ENCODE peak calls at places on chromosome 11, in nine cellular contexts. I, W, T, A, D, O, S, Q and R are unnamed samples.
A peak's percentile ranks its signal among the peaks of the same experiment; 100 is the strongest.

GRCh38 chr11:83187463-83187862 is 6.0 kb upstream of the ANKRD42 start:
- DNase-seq in I (no peak), W (no peak), T (no peak), A (no peak), D (no peak), O (no peak), S (no peak), Q (no peak), R (no peak)

GRCh38 chr11:45041556-45041955 is 90.9 kb upstream of the TP53I11 start:
- DNase-seq in I (peak; percentile 93), W (no peak), T (no peak), A (no peak), D (no peak), O (no peak), S (no peak), Q (no peak), R (no peak)

GRCh38 chr11:21582791-21583190 is 610.1 kb upstream of the ANO5 start:
- DNase-seq in I (no peak), W (no peak), T (no peak), A (no peak), D (no peak), O (no peak), S (no peak), Q (no peak), R (no peak)

GRCh38 chr11:66686100-66686785 is 8.6 kb upstream of the RBM4B start:
- DNase-seq in I (no peak), W (no peak), T (peak; percentile 82), A (no peak), D (no peak), O (no peak), S (no peak), Q (no peak), R (no peak)

GRCh38 chr11:60169264-60169915 is 13.5 kb downstream of the MS4A6A start:
- DNase-seq in I (no peak), W (no peak), T (peak; percentile 53), A (no peak), D (no peak), O (peak; percentile 76), S (no peak), Q (no peak), R (no peak)

GRCh38 chr11:112706863-112707262 is 254.4 kb upstream of the NCAM1 start:
- DNase-seq in I (no peak), W (no peak), T (no peak), A (no peak), D (no peak), O (no peak), S (no peak), Q (no peak), R (no peak)

GRCh38 chr11:2208691-2209369 is 37.2 kb upstream of the TH start:
- DNase-seq in I (peak; percentile 24), W (no peak), T (no peak), A (no peak), D (no peak), O (no peak), S (no peak), Q (no peak), R (no peak)

GRCh38 chr11:58674609-58675008 is 52.1 kb downstream of the CNTF start:
- DNase-seq in I (no peak), W (no peak), T (no peak), A (no peak), D (no peak), O (no peak), S (no peak), Q (no peak), R (no peak)

GRCh38 chr11:69972351-69972802 is 105.7 kb upstream of the ANO1 start:
- DNase-seq in I (peak; percentile 18), W (no peak), T (no peak), A (no peak), D (no peak), O (no peak), S (no peak), Q (no peak), R (no peak)

GRCh38 chr11:129657866-129658557 is 157.6 kb upstream of the TMEM45B start:
- DNase-seq in I (no peak), W (no peak), T (no peak), A (no peak), D (no peak), O (no peak), S (no peak), Q (no peak), R (no peak)

GRCh38 chr11:2197771-2198520 is 26.3 kb upstream of the TH start:
- DNase-seq in I (no peak), W (no peak), T (no peak), A (peak; percentile 13), D (no peak), O (no peak), S (no peak), Q (no peak), R (no peak)

GRCh38 chr11:18235394-18235926 is 1.1 kb downstream of the SAA4 start:
- DNase-seq in I (no peak), W (no peak), T (no peak), A (no peak), D (no peak), O (no peak), S (no peak), Q (no peak), R (no peak)

GRCh38 chr11:4454031-4454430 is 4.9 kb downstream of the OR52K2 start:
- DNase-seq in I (no peak), W (no peak), T (no peak), A (no peak), D (no peak), O (peak; percentile 20), S (no peak), Q (no peak), R (no peak)

GRCh38 chr11:134024420-134025085 is 44.3 kb upstream of the JAM3 start:
- DNase-seq in I (no peak), W (no peak), T (peak; percentile 97), A (no peak), D (no peak), O (no peak), S (no peak), Q (peak; percentile 36), R (no peak)

GRCh38 chr11:119479685-119480275 is 56.8 kb upstream of the THY1 start:
- DNase-seq in I (no peak), W (no peak), T (no peak), A (no peak), D (no peak), O (peak; percentile 43), S (peak; percentile 42), Q (peak; percentile 65), R (no peak)

GRCh38 chr11:11961399-11962028 is 46.9 kb downstream of the DKK3 start:
- DNase-seq in I (no peak), W (no peak), T (no peak), A (no peak), D (no peak), O (no peak), S (no peak), Q (no peak), R (no peak)

GRCh38 chr11:119307219-119307618 is 9.7 kb downstream of the MCAM start:
- DNase-seq in I (no peak), W (no peak), T (no peak), A (no peak), D (no peak), O (peak; percentile 67), S (no peak), Q (no peak), R (no peak)

GRCh38 chr11:105490333-105490732 is 119.5 kb upstream of the GRIA4 start:
- DNase-seq in I (no peak), W (no peak), T (no peak), A (no peak), D (no peak), O (no peak), S (no peak), Q (no peak), R (no peak)

GRCh38 chr11:45043755-45044475 is 93.2 kb upstream of the TP53I11 start:
- DNase-seq in I (no peak), W (no peak), T (no peak), A (no peak), D (no peak), O (no peak), S (no peak), Q (no peak), R (no peak)

GRCh38 chr11:11478687-11479086 is 125.6 kb upstream of the CSNK2A3 start:
- DNase-seq in I (no peak), W (no peak), T (no peak), A (no peak), D (no peak), O (no peak), S (no peak), Q (no peak), R (no peak)

GRCh38 chr11:119599864-119600593 is 129.0 kb downstream of the NECTIN1 start:
- DNase-seq in I (no peak), W (no peak), T (no peak), A (no peak), D (no peak), O (no peak), S (no peak), Q (peak; percentile 15), R (no peak)

GRCh38 chr11:3803726-3804510 is 4.4 kb upstream of the PGAP2 start:
- DNase-seq in I (no peak), W (no peak), T (peak; percentile 54), A (no peak), D (no peak), O (no peak), S (no peak), Q (peak; percentile 75), R (no peak)

GRCh38 chr11:111299111-111300026 is 1.0 kb downstream of the POU2AF3 start:
- DNase-seq in I (no peak), W (no peak), T (peak; percentile 33), A (peak; percentile 73), D (no peak), O (no peak), S (peak; percentile 47), Q (peak; percentile 23), R (no peak)

GRCh38 chr11:125155100-125155444 is 9.5 kb upstream of the PKNOX2 start:
- DNase-seq in I (no peak), W (no peak), T (no peak), A (no peak), D (no peak), O (no peak), S (no peak), Q (no peak), R (no peak)

GRCh38 chr11:45795379-45795778 is 9.6 kb upstream of the SLC35C1 start:
- DNase-seq in I (no peak), W (no peak), T (no peak), A (no peak), D (no peak), O (no peak), S (no peak), Q (no peak), R (no peak)

GRCh38 chr11:18696638-18697225 is 1.8 kb upstream of the TMEM86A start:
- DNase-seq in I (no peak), W (no peak), T (no peak), A (no peak), D (no peak), O (no peak), S (peak; percentile 15), Q (peak; percentile 57), R (no peak)

GRCh38 chr11:108148549-108148948 is 27.2 kb downstream of the ACAT1 start:
- DNase-seq in I (no peak), W (no peak), T (no peak), A (no peak), D (no peak), O (no peak), S (no peak), Q (no peak), R (no peak)

GRCh38 chr11:71448257-71449161 is at the start of gene DHCR7:
- DNase-seq in I (peak; percentile 98), W (peak; percentile 88), T (peak; percentile 96), A (peak; percentile 95), D (peak; percentile 84), O (peak; percentile 98), S (peak; percentile 90), Q (peak; percentile 93), R (peak; percentile 77)

GRCh38 chr11:82972103-82972502 is 70.6 kb downstream of the DDIAS start:
- DNase-seq in I (no peak), W (no peak), T (no peak), A (no peak), D (no peak), O (no peak), S (no peak), Q (no peak), R (no peak)

GRCh38 chr11:36333897-36334296 is 37.8 kb downstream of the PRR5L start:
- DNase-seq in I (no peak), W (no peak), T (no peak), A (no peak), D (no peak), O (peak; percentile 34), S (peak; percentile 45), Q (peak; percentile 53), R (no peak)

GRCh38 chr11:28666632-28667031 is 558.4 kb downstream of the METTL15 start:
- DNase-seq in I (no peak), W (no peak), T (no peak), A (no peak), D (no peak), O (no peak), S (peak; percentile 15), Q (no peak), R (no peak)